ENCODE peak calls at places on chromosomes 13 and 19, in seven cellular contexts. P is heart right ventricle; U is upper lobe of right lung; M is effector memory CD4-positive, alpha-beta T cell; E is pancreas; L is A673; Y is astrocyte. C is an unnamed sample.

GRCh38 chr19:30253581-30253996 is 118.6 kb upstream of the ZNF536 start:
- DNase-seq in U (no peak), Y (no peak), M (no peak), L (peak; percentile 36), E (no peak), P (no peak), C (no peak)

GRCh38 chr13:44906758-44907157 is 82.5 kb downstream of the NUFIP1 start:
- DNase-seq in E (no peak), M (no peak), U (no peak), L (no peak), Y (peak; percentile 69), P (peak; percentile 24), C (peak; percentile 79)

GRCh38 chr19:38667552-38668205 is 20.2 kb downstream of the ACTN4 start:
- DNase-seq in E (no peak), U (no peak), L (peak; percentile 54), Y (peak; percentile 86), P (no peak), M (no peak), C (no peak)

GRCh38 chr19:51824603-51825002 is 29.6 kb downstream of the FPR3 start:
- DNase-seq in L (no peak), M (no peak), E (no peak), U (no peak), Y (no peak), P (no peak), C (peak; percentile 27)

GRCh38 chr19:2634228-2634951 is 68.1 kb downstream of the GNG7 start:
- DNase-seq in E (peak; percentile 58), Y (no peak), L (no peak), M (no peak), P (no peak), U (peak; percentile 89), C (peak; percentile 91)

GRCh38 chr19:29378126-29378525 is 147.7 kb upstream of the VSTM2B start:
- DNase-seq in L (no peak), E (no peak), M (no peak), U (no peak), P (no peak), Y (no peak), C (peak; percentile 12)

GRCh38 chr19:3722443-3723109 is 14.4 kb downstream of the TJP3 start:
- DNase-seq in P (no peak), Y (no peak), L (no peak), U (no peak), M (no peak), E (peak; percentile 91), C (no peak)

GRCh38 chr19:18156841-18157464 is 4.0 kb downstream of the PIK3R2 start:
- DNase-seq in U (peak; percentile 95), L (peak; percentile 30), P (peak; percentile 90), Y (peak; percentile 70), M (no peak), E (peak; percentile 98), C (peak; percentile 68)

GRCh38 chr19:19334063-19334988 is 13.7 kb downstream of the MAU2 start:
- DNase-seq in M (no peak), E (peak; percentile 52), Y (no peak), L (no peak), U (no peak), P (no peak), C (no peak)

GRCh38 chr19:46408611-46409039 is 4.7 kb downstream of the CCDC8 start:
- DNase-seq in P (peak; percentile 42), M (no peak), Y (no peak), U (peak; percentile 90), L (no peak), E (peak; percentile 77), C (peak; percentile 84)

GRCh38 chr19:34475026-34475974 is 6.3 kb upstream of the WTIP start:
- DNase-seq in U (no peak), P (no peak), M (no peak), Y (peak; percentile 83), E (no peak), L (peak; percentile 46), C (no peak)

GRCh38 chr13:73607489-73608156 is 526.6 kb downstream of the KLF12 start:
- DNase-seq in P (no peak), L (no peak), M (no peak), E (no peak), Y (no peak), U (no peak), C (no peak)

GRCh38 chr19:40282920-40283319 is 2.2 kb downstream of the AKT2 start:
- DNase-seq in Y (peak; percentile 9), M (no peak), E (no peak), U (no peak), L (no peak), P (no peak), C (no peak)

GRCh38 chr19:18373892-18374629 is 11.9 kb upstream of the GDF15 start:
- DNase-seq in E (peak; percentile 89), U (peak; percentile 96), P (peak; percentile 95), Y (peak; percentile 99), L (peak; percentile 86), M (no peak), C (peak; percentile 96)

GRCh38 chr19:20472854-20473253 is 92.7 kb downstream of the ZNF737 start:
- DNase-seq in E (no peak), Y (no peak), L (no peak), U (no peak), P (no peak), M (no peak), C (no peak)

GRCh38 chr13:30618186-30618937 is 642 bp downstream of the USPL1 start:
- DNase-seq in M (no peak), P (peak; percentile 16), U (no peak), L (no peak), E (peak; percentile 48), Y (no peak), C (peak; percentile 39)

GRCh38 chr19:33268162-33268991 is 34.0 kb downstream of the CEBPA start:
- DNase-seq in M (no peak), U (no peak), E (peak; percentile 63), P (no peak), L (no peak), Y (no peak), C (no peak)

GRCh38 chr19:57637379-57637778 is 4.4 kb downstream of the ZNF211 start:
- DNase-seq in M (no peak), L (no peak), P (no peak), U (no peak), E (no peak), Y (no peak), C (no peak)
- H3K9me3 ChIP-seq in M (peaks cover 37% of the 10 kb centered on the region), L (peaks cover 53% of the 10 kb centered on the region), P (peaks cover 76% of the 10 kb centered on the region), U (peaks cover 61% of the 10 kb centered on the region), E (no peaks in the 10 kb centered on the region), Y (peaks cover 35% of the 10 kb centered on the region), C (peaks cover 7% of the 10 kb centered on the region)

GRCh38 chr19:13018037-13018914 is 23.0 kb downstream of the NFIX start:
- DNase-seq in L (no peak), Y (peak; percentile 72), P (peak; percentile 75), U (peak; percentile 85), M (no peak), E (no peak), C (no peak)

GRCh38 chr19:13019330-13019729 is 24.1 kb downstream of the NFIX start:
- DNase-seq in P (no peak), E (no peak), M (no peak), Y (no peak), L (no peak), U (no peak), C (no peak)

GRCh38 chr19:13016245-13016627 is 21.0 kb downstream of the NFIX start:
- DNase-seq in L (no peak), E (peak; percentile 1), U (no peak), P (no peak), Y (no peak), M (no peak), C (no peak)

GRCh38 chr19:13016628-13017305 is 21.5 kb downstream of the NFIX start:
- DNase-seq in L (no peak), P (no peak), Y (no peak), E (peak; percentile 5), U (no peak), M (no peak), C (no peak)

DNA sequence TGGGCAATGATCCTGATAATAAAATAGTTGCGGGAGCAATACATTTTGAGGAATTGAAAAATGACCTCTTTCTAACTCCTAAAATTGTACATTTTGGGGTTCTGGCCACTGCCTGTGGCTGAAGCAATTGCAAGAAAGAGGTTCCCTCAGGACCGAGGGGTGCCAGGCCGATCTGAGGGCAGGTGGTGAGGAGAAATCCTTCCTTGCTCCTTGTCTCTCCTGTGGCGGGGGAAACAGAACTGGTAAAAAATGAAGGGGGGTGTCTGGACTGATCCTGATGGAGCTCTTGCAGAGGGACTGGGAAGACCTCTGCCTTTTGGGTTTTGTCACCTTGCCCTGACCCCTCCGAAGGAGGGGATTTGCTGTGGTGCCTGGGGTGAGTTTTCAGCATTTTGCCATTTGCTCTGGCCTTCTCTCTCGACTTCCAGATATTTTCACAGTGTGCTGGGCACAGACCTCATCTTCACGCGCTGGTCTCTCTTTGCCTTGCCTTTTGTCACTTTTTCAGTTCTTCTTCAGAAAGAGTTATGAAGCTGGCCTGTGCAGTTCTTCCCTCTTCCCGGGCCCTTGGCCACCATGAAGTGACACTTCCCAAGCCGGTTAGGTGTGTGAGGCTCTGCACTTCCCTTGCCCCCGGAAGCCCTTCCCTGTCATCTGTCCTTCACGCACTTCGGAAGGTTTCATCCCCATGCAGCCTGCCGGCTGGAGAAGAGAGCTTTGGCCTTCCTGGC is 22.2 kb downstream of the NFIX start:
- DNase-seq in P (no peak), Y (no peak), L (no peak), E (peak; percentile 5), M (no peak), U (no peak), C (no peak)
- H3K4me1 ChIP-seq in P (peaks cover 88% of the 10 kb centered on the region), Y (peaks cover 91% of the 10 kb centered on the region), L (peaks cover 46% of the 10 kb centered on the region), E (peaks cover 4% of the 10 kb centered on the region), M (peaks cover 22% of the 10 kb centered on the region), U (peaks cover 74% of the 10 kb centered on the region), C (peaks cover 100% of the 10 kb centered on the region)

GRCh38 chr13:112056739-112057433 is 10.1 kb upstream of the SOX1 start:
- DNase-seq in L (peak; percentile 50), E (no peak), Y (no peak), M (no peak), U (no peak), P (no peak), C (no peak)

GRCh38 chr13:112057434-112057735 is 9.6 kb upstream of the SOX1 start:
- DNase-seq in U (no peak), P (no peak), E (no peak), M (no peak), Y (no peak), L (no peak), C (no peak)

GRCh38 chr13:112055417-112056206 is 11.3 kb upstream of the SOX1 start:
- DNase-seq in U (no peak), L (no peak), P (no peak), E (no peak), M (no peak), Y (no peak), C (no peak)

GRCh38 chr13:112055032-112055416 is 11.9 kb upstream of the SOX1 start:
- DNase-seq in U (no peak), L (peak; percentile 28), P (no peak), M (no peak), E (no peak), Y (no peak), C (no peak)

DNA sequence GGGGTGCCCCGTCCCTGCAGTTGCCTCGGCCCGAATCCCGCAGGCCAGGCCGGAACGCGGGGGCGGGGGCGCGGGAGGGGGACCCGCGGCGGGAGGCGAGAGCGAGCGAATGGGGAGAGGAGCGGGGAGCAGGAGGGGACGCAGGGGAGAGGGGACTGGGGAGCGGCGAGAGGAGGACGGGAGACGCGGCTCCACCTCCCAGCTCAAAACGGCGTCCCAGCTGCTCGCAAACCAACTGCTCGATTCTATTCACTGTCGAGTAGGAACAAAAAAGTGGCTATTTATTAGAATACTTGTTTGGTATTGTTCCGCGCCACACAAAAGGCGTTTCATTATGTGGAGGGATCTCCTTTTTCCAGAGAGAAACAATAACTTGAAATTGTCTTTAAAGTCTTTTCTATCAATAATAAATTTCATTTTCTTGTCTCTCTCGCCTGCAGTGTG is 10.6 kb upstream of the SOX1 start:
- DNase-seq in Y (no peak), U (no peak), E (no peak), P (no peak), L (peak; percentile 49), M (no peak), C (no peak)
- H3K4me3 ChIP-seq in Y (no peak overlapping the region), U (no peak overlapping the region), E (no peak overlapping the region), P (no peak overlapping the region), L (peak overlapping the region; percentile 58), M (no peak overlapping the region), C (no peak overlapping the region)

GRCh38 chr19:12265921-12266704 is 28.6 kb downstream of the ZNF44 start:
- DNase-seq in M (no peak), Y (no peak), P (no peak), U (no peak), L (no peak), E (peak; percentile 62), C (no peak)
- H3K9me3 ChIP-seq in M (peaks cover 37% of the 10 kb centered on the region), Y (peaks cover 25% of the 10 kb centered on the region), P (peaks cover 71% of the 10 kb centered on the region), U (peaks cover 20% of the 10 kb centered on the region), L (peaks cover 27% of the 10 kb centered on the region), E (no peaks in the 10 kb centered on the region), C (peaks cover 25% of the 10 kb centered on the region)